ENCODE peak calls at places on chromosomes 12 and 14, in ten cellular contexts. F is B cell, N is psoas muscle, S is Peyer's patch, I is tibial nerve, T is PC-3, R is mucosa of descending colon, W is neural crest cell, D is SK-N-SH, Q is AG10803. K is an unnamed sample.

GRCh38 chr14:50800032-50800431 is 30.9 kb downstream of the NIN start:
- DNase-seq in S (no peak), I (no peak), F (no peak), R (no peak), T (peak), W (no peak), Q (no peak), N (no peak), D (no peak), K (no peak)

GRCh38 chr12:131287938-131288797 is 334.5 kb downstream of the ADGRD1 start:
- DNase-seq in F (no peak), Q (no peak), R (no peak), W (no peak), I (no peak), D (no peak), N (no peak), S (no peak), T (no peak), K (no peak)

GRCh38 chr14:96121660-96122395 is 82.7 kb downstream of the C14orf132 start:
- DNase-seq in D (no peak), R (no peak), W (no peak), T (no peak), I (no peak), N (no peak), S (no peak), F (no peak), Q (peak), K (no peak)

GRCh38 chr12:26197832-26198231 is 2.5 kb downstream of the SSPN start:
- DNase-seq in S (no peak), F (no peak), N (no peak), T (peak), D (peak), I (no peak), W (no peak), Q (no peak), R (no peak), K (no peak)

GRCh38 chr14:76050797-76051392 is 65.3 kb downstream of the IFT43 start:
- DNase-seq in F (peak), Q (peak), I (peak), W (peak), N (no peak), R (no peak), D (peak), T (peak), S (no peak), K (peak)

GRCh38 chr14:58238252-58239247 is 6.1 kb upstream of the PSMA3 start:
- DNase-seq in R (peak), I (no peak), T (no peak), D (no peak), W (no peak), N (no peak), S (no peak), Q (no peak), F (peak), K (no peak)

GRCh38 chr12:73067616-73068015 is 795.4 kb downstream of the TRHDE start:
- DNase-seq in T (no peak), W (no peak), F (no peak), Q (no peak), D (no peak), S (no peak), R (no peak), N (no peak), I (no peak), K (no peak)

GRCh38 chr14:99564256-99564902 is 39.6 kb downstream of the CCDC85C start:
- DNase-seq in I (peak), D (peak), R (no peak), S (peak), N (no peak), T (peak), W (no peak), F (no peak), Q (peak), K (no peak)

GRCh38 chr12:122159879-122160278 is 14.1 kb downstream of the IL31 start:
- DNase-seq in W (no peak), F (no peak), S (no peak), R (no peak), T (no peak), Q (no peak), D (peak), I (no peak), N (no peak), K (no peak)

GRCh38 chr12:89468017-89468416 is 56.6 kb downstream of the GALNT4 start:
- DNase-seq in I (no peak), W (no peak), Q (no peak), F (no peak), S (no peak), R (no peak), D (no peak), N (no peak), T (no peak), K (no peak)

GRCh38 chr12:89469361-89469760 is 55.2 kb downstream of the GALNT4 start:
- DNase-seq in N (no peak), Q (peak), W (no peak), D (no peak), T (peak), F (no peak), I (no peak), R (no peak), S (no peak), K (peak)

GRCh38 chr12:89472508-89472907 is 52.1 kb downstream of the GALNT4 start:
- DNase-seq in D (no peak), Q (peak), S (no peak), W (no peak), T (peak), F (no peak), I (no peak), N (no peak), R (no peak), K (no peak)

GRCh38 chr12:89468648-89469326 is 55.8 kb downstream of the GALNT4 start:
- DNase-seq in N (no peak), T (no peak), I (no peak), W (no peak), D (no peak), R (no peak), S (no peak), Q (no peak), F (peak), K (peak)

DNA sequence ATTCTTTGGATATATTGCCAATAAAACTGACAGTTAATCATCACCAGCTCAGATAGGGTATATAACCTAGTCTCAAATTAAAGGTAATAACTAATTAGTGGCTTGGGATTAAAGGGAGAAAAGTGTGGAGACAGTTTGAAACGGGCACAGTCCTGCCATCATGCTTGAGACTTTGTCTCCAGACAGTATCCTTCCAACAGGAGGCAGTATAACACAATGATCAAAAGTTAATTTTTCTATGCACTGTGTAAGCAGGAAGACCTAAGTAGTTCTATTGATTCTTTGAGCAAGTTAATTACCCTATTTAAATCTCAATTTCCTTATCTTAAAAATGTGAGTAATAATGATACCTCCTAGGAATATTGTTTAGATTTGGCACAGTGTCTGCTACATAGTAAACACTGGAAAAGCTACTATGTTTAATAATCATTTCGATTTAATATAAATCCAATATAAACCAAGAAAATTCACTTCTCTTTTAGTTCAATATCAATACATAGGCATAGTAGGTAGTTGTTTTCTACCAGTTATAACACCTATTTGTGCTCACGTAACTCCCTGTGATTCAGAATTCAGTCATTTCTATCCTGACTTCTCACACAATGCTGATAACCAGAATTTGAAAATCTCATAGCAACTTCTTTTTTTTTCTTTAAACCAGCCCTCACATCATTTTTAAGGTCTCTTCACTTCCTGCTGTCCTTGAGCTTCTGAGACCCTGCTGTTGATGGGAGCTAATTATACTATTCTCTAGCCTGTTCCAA is 53.7 kb downstream of the GALNT4 start:
- DNase-seq in F (no peak), R (no peak), Q (peak), S (no peak), D (peak), T (peak), N (no peak), I (no peak), W (no peak), K (peak)
- TF ChIP-seq CTCF in F (peak), R (peak), Q (peak), S (peak), D (peak), T (peak), N (peak), I (peak), W (peak), K (peak)

GRCh38 chr12:14937689-14938088 is 648 bp downstream of the ERP27 start:
- DNase-seq in D (no peak), I (no peak), F (no peak), R (no peak), S (no peak), W (no peak), Q (no peak), N (no peak), T (peak), K (peak)

GRCh38 chr12:14934511-14934910 is 3.8 kb downstream of the ERP27 start:
- DNase-seq in Q (no peak), R (no peak), T (peak), F (no peak), W (no peak), S (no peak), I (no peak), N (no peak), D (no peak), K (no peak)

GRCh38 chr12:14937014-14937413 is 1.3 kb downstream of the ERP27 start:
- DNase-seq in W (no peak), F (no peak), R (no peak), T (no peak), N (no peak), D (no peak), I (no peak), S (no peak), Q (no peak), K (no peak)

GRCh38 chr12:14935031-14935430 is 3.3 kb downstream of the ERP27 start:
- DNase-seq in R (no peak), W (no peak), Q (no peak), S (no peak), D (no peak), T (peak), N (no peak), F (no peak), I (no peak), K (no peak)

DNA sequence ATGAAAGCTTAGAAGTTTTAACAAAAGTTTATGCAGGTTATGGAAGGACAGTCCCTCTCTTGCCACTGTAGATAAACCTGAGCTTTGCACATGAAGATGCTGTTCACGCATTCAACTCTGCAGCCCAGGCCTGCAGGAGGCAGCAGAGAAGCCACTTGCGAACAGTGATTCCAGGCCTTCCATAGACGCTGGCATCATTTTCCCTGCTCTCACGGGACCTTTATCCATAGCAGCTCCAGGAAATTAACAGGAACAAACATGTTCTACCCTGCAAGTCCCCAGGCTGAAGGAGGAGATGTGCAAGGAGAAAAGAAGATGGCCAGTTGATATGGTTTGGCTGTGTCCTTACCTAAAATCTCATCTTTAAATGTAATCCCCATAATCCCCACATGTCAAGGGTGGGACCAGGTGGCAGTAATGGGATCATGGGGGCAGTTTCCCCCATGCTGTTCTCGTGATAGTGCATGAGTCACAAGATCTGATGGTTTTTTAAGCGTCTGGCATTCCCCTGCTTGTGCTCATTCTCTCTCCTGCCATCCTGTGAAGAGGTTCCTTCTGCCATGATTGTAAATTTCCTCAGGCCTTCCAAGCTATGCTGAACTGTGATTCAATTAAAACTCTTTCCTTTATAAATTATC is 2.0 kb downstream of the ERP27 start:
- DNase-seq in W (no peak), Q (no peak), F (no peak), D (no peak), S (no peak), N (no peak), I (no peak), R (no peak), T (no peak), K (no peak)
- TF ChIP-seq CTCF in W (peak), Q (no peak), F (no peak), D (peak), S (no peak), N (no peak), I (no peak), R (no peak), T (no peak), K (no peak)

GRCh38 chr14:92382677-92383076 is 59.7 kb downstream of the SLC24A4 start:
- DNase-seq in N (no peak), F (no peak), D (no peak), I (no peak), Q (no peak), S (no peak), W (no peak), R (no peak), T (peak), K (no peak)
- TF ChIP-seq CTCF in N (no peak), F (no peak), D (peak), I (no peak), Q (peak), S (no peak), W (peak), R (no peak), T (peak), K (no peak)

DNA sequence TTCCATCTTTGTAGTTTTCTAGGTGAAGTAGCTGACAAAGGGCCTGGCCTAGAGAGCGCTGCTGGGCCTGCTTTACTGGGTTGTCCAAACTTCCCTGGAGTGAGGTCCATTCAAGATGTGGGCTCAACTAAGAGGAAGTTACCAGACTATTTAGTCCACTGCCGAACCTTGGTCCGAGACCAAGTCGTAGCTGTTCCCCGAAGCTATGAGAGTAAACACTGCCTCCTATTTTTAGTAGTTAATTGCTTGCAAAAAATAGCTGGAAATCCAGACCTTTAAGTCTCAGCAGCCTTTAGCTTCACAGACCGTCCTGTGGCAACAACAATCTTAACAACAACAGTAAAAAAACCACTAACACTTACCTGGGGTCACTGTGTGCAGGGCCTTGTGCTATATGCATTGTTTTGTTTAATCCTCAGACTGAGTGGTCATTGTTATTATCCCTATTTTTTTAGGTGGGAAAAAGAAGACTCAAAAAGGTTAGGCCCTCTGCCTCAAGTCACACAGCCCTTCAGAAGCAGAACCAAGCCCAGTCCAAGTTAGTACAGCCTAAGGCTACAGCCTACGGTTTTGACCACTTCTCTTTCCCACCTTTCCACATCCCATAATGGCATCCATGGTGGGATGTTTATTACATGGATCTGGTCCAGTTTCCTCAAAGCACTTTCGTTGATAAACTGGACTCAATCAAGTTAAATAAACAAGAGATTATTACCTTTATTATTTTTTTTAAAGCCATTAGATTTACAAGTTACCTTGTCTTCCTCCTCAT is 30.6 kb downstream of the SOCS2 start:
- DNase-seq in S (no peak), Q (no peak), F (no peak), I (no peak), D (no peak), T (no peak), W (no peak), R (no peak), N (no peak), K (no peak)
- TF ChIP-seq CTCF in S (no peak), Q (no peak), F (no peak), I (no peak), D (no peak), T (no peak), W (no peak), R (no peak), N (no peak), K (no peak)

GRCh38 chr12:66453837-66454236 is 151.5 kb downstream of the HELB start:
- DNase-seq in F (no peak), N (no peak), D (no peak), I (no peak), W (no peak), Q (no peak), S (no peak), R (no peak), T (no peak), K (no peak)
- TF ChIP-seq CTCF in F (no peak), N (no peak), D (no peak), I (no peak), W (no peak), Q (no peak), S (no peak), R (no peak), T (no peak), K (no peak)

GRCh38 chr12:32854716-32855115 is 41.9 kb downstream of the PKP2 start:
- DNase-seq in N (no peak), T (no peak), W (no peak), D (no peak), S (no peak), I (no peak), Q (no peak), F (no peak), R (no peak), K (no peak)
- TF ChIP-seq CTCF in N (no peak), T (no peak), W (no peak), D (no peak), S (no peak), I (no peak), Q (no peak), F (no peak), R (no peak), K (no peak)

GRCh38 chr12:66269757-66270383 is 32.4 kb upstream of the HELB start:
- DNase-seq in Q (peak), D (peak), F (peak), T (peak), I (no peak), N (no peak), S (no peak), R (no peak), W (peak), K (peak)
- TF ChIP-seq CTCF in Q (peak), D (peak), F (peak), T (peak), I (peak), N (peak), S (peak), R (no peak), W (peak), K (peak)

DNA sequence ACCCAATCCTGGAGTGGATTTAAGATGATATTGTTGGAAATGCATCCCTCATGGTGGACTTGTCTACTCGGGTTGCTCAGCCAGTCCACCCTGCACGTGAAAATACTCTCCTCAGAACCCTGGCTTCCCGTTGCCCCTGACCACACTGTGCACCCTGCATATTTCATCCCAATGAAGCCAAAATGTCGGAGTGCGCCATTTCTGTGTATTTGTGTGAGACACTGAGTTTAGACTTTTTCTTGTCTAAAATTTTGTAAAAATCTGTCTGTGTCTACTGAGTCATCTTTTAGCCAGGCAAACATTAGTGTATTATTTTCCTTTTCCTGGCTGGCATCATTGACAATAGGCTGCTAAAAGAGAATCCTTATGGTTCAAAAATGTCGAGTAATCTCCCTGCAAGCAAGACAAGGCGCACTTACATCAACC is 485 bp upstream of the PNMA1 start:
- DNase-seq in N (no peak), R (no peak), T (peak), D (peak), S (no peak), I (no peak), W (no peak), Q (no peak), F (no peak), K (no peak)
- TF ChIP-seq CTCF in N (no peak), R (no peak), T (no peak), D (no peak), S (no peak), I (no peak), W (no peak), Q (no peak), F (no peak), K (no peak)

GRCh38 chr12:54589964-54590363 is 1.5 kb upstream of the PPP1R1A start:
- DNase-seq in N (no peak), F (no peak), T (no peak), R (no peak), I (no peak), Q (no peak), S (no peak), W (no peak), D (no peak), K (no peak)

GRCh38 chr12:54588892-54589291 is 433 bp upstream of the PPP1R1A start:
- DNase-seq in D (no peak), T (no peak), I (no peak), Q (no peak), R (no peak), N (no peak), S (no peak), F (no peak), W (no peak), K (no peak)

GRCh38 chr12:54587315-54587821 is 1.1 kb downstream of the PPP1R1A start:
- DNase-seq in I (no peak), Q (no peak), T (no peak), W (no peak), N (peak), F (no peak), S (no peak), D (no peak), R (no peak), K (no peak)

GRCh38 chr12:54586620-54587019 is 1.8 kb downstream of the PPP1R1A start:
- DNase-seq in I (no peak), W (no peak), D (no peak), N (no peak), S (no peak), T (no peak), R (no peak), Q (no peak), F (no peak), K (no peak)

GRCh38 chr12:54588110-54588831 is at the start of gene PPP1R1A:
- DNase-seq in N (peak), T (no peak), R (peak), S (peak), F (peak), I (no peak), D (peak), W (no peak), Q (no peak), K (no peak)
- TF ChIP-seq CTCF in N (no peak), T (no peak), R (no peak), S (no peak), F (no peak), I (no peak), D (no peak), W (no peak), Q (no peak), K (no peak)